ENCODE peak calls at places on chromosomes 5 and 9, in nine cellular contexts. X is breast epithelium, G is A549, E is right cardiac atrium, A is AG04450, C is retinal pigment epithelial cell, R is A673, N is BE2C, T is stomach. Q is an unnamed sample.

GRCh38 chr9:14908221-14909206 is 1.7 kb downstream of the FREM1 start:
- DNase-seq in X (no peak), G (no peak), E (no peak), A (no peak), C (no peak), R (no peak), N (no peak), T (no peak), Q (no peak)

GRCh38 chr9:105026451-105026850 is 98.5 kb upstream of the ABCA1 start:
- DNase-seq in X (no peak), G (no peak), E (no peak), A (peak), C (no peak), R (no peak), N (no peak), T (no peak), Q (peak)

GRCh38 chr5:124790261-124790894 is 43.9 kb upstream of the ZNF608 start:
- DNase-seq in X (no peak), G (peak), E (no peak), A (no peak), C (peak), R (no peak), N (no peak), T (no peak), Q (no peak)

GRCh38 chr9:35681341-35682002 is 7.7 kb downstream of the CA9 start:
- DNase-seq in X (no peak), G (no peak), E (no peak), A (no peak), C (no peak), R (no peak), N (no peak), T (no peak), Q (no peak)

GRCh38 chr5:119273391-119273839 is 82.4 kb upstream of the TNFAIP8 start:
- DNase-seq in X (no peak), G (no peak), E (peak), A (no peak), C (no peak), R (no peak), N (no peak), T (no peak), Q (peak)

GRCh38 chr5:174615986-174616500 is 108.3 kb upstream of the MSX2 start:
- DNase-seq in X (no peak), G (no peak), E (no peak), A (no peak), C (no peak), R (no peak), N (no peak), T (no peak), Q (no peak)

GRCh38 chr9:109098960-109099308 is 20.8 kb downstream of the TMEM245 start:
- DNase-seq in X (no peak), G (no peak), E (no peak), A (no peak), C (no peak), R (no peak), N (no peak), T (no peak), Q (no peak)

GRCh38 chr9:24245988-24246387 is 299.7 kb downstream of the IZUMO3 start:
- DNase-seq in X (no peak), G (peak), E (no peak), A (no peak), C (peak), R (peak), N (no peak), T (no peak), Q (peak)

GRCh38 chr5:59123595-59124561 is 541.0 kb downstream of the RAB3C start:
- DNase-seq in X (no peak), G (peak), E (no peak), A (no peak), C (no peak), R (no peak), N (no peak), T (no peak), Q (no peak)

GRCh38 chr5:151052834-151053233 is 28.0 kb downstream of the TNIP1 start:
- DNase-seq in X (no peak), G (no peak), E (no peak), A (no peak), C (no peak), R (no peak), N (no peak), T (no peak), Q (no peak)

GRCh38 chr9:98300611-98301010 is 45.2 kb upstream of the TBC1D2 start:
- DNase-seq in X (no peak), G (no peak), E (no peak), A (no peak), C (no peak), R (no peak), N (no peak), T (no peak), Q (no peak)

GRCh38 chr5:10030219-10030831 is 219.4 kb downstream of the ATPSCKMT start:
- DNase-seq in X (no peak), G (peak), E (no peak), A (no peak), C (no peak), R (peak), N (peak), T (no peak), Q (peak)

GRCh38 chr5:19388391-19388790 is 599.6 kb downstream of the CDH18 start:
- DNase-seq in X (no peak), G (no peak), E (no peak), A (no peak), C (no peak), R (no peak), N (no peak), T (no peak), Q (no peak)

GRCh38 chr5:60445427-60445826 is 254.5 kb downstream of the DEPDC1B start:
- DNase-seq in X (no peak), G (no peak), E (no peak), A (no peak), C (no peak), R (no peak), N (no peak), T (no peak), Q (no peak)

GRCh38 chr9:26540094-26540493 is 352.5 kb downstream of the CAAP1 start:
- DNase-seq in X (no peak), G (no peak), E (no peak), A (no peak), C (no peak), R (no peak), N (no peak), T (no peak), Q (no peak)

GRCh38 chr9:95880011-95880690 is 4.7 kb downstream of the ERCC6L2 start:
- DNase-seq in X (no peak), G (peak), E (no peak), A (peak), C (no peak), R (peak), N (no peak), T (no peak), Q (no peak)

GRCh38 chr5:6583049-6583880 is 49.6 kb downstream of the NSUN2 start:
- DNase-seq in X (no peak), G (no peak), E (peak), A (no peak), C (peak), R (peak), N (peak), T (peak), Q (no peak)

GRCh38 chr9:134377143-134377484 is 50.9 kb downstream of the RXRA start:
- DNase-seq in X (no peak), G (no peak), E (no peak), A (no peak), C (no peak), R (no peak), N (no peak), T (no peak), Q (no peak)

GRCh38 chr9:134381262-134381661 is 55.0 kb downstream of the RXRA start:
- DNase-seq in X (no peak), G (no peak), E (no peak), A (no peak), C (no peak), R (no peak), N (no peak), T (no peak), Q (no peak)

GRCh38 chr9:134377976-134378375 is 51.7 kb downstream of the RXRA start:
- DNase-seq in X (peak), G (peak), E (peak), A (no peak), C (no peak), R (no peak), N (peak), T (peak), Q (no peak)

GRCh38 chr9:134379774-134380431 is 53.6 kb downstream of the RXRA start:
- DNase-seq in X (no peak), G (peak), E (no peak), A (no peak), C (no peak), R (no peak), N (peak), T (no peak), Q (no peak)

DNA sequence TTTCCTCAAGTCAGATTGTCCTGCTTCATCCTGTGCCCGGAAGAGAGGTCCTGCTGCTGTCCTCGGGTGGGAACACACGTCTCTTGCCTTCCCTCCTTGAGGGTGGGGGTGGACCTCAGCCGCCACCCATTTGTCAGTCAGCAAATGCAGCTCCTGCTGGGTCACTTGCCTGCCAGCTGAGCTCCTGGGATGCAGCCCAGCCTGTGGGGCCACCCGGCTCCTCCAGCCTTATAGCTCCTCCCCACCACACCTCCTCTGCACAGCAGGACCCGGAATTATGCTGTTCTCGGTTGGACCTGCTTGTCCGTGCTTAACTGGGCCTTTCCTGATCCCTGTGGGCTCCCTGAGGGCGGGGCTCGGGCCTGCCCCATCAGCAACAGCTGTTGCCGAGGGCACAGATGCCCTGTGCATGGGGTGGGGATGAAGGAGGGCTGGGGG is 52.7 kb downstream of the RXRA start:
- DNase-seq in X (peak), G (peak), E (peak), A (no peak), C (no peak), R (peak), N (peak), T (peak), Q (no peak)
- H3K4me3 ChIP-seq in X (peak), G (peak), E (no peak), A (no peak), C (no peak), R (no peak), N (no peak), T (no peak), Q (no peak)

DNA sequence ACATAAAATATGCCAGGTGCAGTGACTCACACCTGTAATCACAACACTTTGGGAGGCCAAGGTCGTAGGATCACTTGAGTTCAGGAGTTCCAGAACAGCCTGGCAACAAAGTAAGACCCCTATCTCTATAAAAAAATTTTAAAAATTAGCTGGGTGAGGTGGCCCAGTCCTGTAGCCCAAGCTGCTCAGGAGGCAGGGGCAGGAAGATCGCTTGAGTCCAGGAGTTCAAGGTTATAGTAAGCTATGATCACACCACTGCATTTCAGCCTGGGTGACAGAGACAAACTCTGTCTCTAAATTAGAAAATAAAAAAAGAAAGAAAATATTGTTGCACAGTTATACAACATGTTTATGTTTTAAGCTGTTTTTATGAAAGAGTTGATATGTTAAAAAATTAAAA is 6.8 kb downstream of the CENPK start:
- DNase-seq in X (no peak), G (no peak), E (no peak), A (no peak), C (no peak), R (no peak), N (no peak), T (no peak), Q (no peak)
- H3K4me3 ChIP-seq in X (no peak), G (no peak), E (no peak), A (no peak), C (no peak), R (no peak), N (no peak), T (no peak), Q (no peak)

DNA sequence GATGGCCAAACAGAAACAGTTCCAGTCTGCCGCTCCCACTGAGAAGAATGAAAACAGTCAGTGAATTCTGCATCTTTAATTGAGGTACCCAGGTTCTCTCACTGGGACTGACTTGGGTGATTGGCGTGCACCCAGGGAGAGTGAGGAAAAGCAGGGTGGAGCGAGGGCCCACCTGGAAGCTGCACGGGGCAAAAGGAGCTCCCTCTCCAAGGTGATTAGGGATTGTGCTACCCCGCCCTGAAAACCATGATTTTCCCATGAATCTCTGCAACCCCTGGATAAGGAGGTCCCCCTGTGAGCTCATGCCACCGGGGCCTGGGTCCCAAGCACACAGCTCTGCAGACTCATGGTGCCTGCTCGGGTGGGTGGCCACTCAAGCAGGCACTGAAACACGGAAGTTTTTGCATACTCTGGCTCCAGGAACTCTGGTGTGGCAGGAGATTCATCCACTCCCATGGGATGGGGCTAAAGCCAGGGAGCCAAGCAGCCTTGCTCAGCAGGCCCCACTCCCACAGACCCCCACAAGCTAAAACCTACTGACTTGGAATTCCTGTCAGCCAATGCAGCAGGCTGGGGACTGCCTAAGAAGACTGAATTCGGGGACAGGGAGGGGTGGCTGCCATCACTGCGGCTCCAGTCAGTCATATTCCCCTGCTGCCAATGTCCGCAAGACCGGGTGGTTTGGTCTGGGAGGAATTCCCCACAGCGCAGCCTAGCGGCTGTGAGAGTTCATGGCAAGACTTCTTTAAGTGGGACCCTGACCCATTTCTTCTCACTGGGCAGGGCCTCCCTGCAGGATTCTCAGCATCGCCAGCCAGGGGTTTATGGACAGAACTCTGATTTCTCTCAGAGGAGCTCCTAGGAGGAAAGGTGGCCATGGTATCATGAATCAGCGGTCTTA is 652.2 kb upstream of the RGMB start:
- DNase-seq in X (no peak), G (no peak), E (no peak), A (no peak), C (no peak), R (no peak), N (no peak), T (no peak), Q (no peak)
- H3K4me3 ChIP-seq in X (no peak), G (no peak), E (no peak), A (no peak), C (no peak), R (no peak), N (no peak), T (no peak), Q (no peak)

DNA sequence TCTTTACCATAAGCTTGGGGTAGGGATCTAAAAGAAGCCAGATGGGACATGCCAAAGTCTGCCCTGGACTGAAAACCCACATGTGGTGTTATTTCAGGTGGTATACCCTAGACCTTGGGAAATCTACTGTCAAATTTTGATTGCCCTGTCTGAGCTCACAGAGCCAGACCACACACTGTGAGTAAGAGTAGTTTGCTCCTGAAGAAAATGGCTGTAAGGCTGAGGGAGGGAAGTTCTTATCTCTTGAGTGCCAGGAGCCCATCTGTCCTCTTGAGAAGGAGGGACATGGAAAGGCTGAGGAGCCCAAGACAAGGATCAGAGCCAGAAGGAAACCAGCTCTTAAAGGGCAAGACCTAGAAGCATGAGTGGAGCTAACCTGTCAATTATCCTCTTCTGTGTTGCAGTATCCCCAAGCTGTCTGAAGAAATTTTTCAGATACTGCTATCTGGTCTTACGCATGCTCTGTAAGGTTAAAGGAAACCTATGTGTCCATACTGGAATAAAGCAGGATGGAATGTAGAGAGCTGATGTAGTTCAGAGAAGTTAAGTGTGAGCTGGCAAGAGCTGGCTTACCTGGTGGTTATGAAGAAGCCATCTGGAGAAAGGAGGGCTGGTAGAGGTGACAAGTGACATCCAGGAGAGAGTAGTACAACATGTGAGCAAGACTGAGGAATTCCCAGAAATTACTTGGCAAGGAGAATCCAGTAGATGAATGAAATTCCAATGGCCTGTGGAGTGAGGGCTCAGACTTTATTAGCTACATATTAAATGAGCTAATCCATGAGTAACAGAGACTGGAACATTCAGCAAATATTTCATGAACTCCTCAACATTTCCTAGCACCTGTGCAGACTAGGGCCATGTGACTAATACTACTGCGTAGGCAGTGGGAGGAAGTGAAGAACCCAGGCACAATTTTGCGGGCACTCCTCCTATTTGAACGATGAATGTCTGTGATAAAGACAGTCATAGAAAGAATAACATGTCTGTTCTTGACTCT is 389.1 kb upstream of the KIF2A start:
- DNase-seq in X (no peak), G (peak), E (no peak), A (no peak), C (peak), R (no peak), N (no peak), T (no peak), Q (no peak)
- H3K4me3 ChIP-seq in X (no peak), G (no peak), E (no peak), A (no peak), C (no peak), R (no peak), N (no peak), T (no peak), Q (no peak)

GRCh38 chr5:56279979-56280378 is 46.8 kb upstream of the ANKRD55 start:
- DNase-seq in X (peak), G (peak), E (no peak), A (peak), C (peak), R (peak), N (no peak), T (no peak), Q (no peak)
- H3K4me3 ChIP-seq in X (no peak), G (no peak), E (no peak), A (no peak), C (no peak), R (no peak), N (no peak), T (no peak), Q (no peak)

DNA sequence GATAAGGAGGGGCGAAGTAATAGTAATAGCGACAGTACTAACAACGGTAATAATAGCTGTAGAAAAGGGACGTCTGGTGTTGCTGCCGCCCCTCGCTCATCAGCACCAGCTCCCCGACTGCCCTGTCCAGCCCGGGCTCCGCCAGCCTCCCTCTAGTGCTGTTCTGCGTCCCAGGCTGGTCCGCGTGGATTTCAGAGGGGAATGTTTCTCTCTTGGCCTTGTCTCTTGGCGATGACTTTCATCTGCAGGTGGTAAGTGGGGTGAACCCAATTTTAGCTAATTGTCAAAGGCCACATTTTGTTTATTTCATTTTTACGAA is 592 bp downstream of the SNCAIP start:
- DNase-seq in X (no peak), G (no peak), E (peak), A (no peak), C (no peak), R (peak), N (no peak), T (no peak), Q (no peak)
- H3K4me3 ChIP-seq in X (peak), G (peak), E (peak), A (peak), C (peak), R (peak), N (peak), T (peak), Q (no peak)

DNA sequence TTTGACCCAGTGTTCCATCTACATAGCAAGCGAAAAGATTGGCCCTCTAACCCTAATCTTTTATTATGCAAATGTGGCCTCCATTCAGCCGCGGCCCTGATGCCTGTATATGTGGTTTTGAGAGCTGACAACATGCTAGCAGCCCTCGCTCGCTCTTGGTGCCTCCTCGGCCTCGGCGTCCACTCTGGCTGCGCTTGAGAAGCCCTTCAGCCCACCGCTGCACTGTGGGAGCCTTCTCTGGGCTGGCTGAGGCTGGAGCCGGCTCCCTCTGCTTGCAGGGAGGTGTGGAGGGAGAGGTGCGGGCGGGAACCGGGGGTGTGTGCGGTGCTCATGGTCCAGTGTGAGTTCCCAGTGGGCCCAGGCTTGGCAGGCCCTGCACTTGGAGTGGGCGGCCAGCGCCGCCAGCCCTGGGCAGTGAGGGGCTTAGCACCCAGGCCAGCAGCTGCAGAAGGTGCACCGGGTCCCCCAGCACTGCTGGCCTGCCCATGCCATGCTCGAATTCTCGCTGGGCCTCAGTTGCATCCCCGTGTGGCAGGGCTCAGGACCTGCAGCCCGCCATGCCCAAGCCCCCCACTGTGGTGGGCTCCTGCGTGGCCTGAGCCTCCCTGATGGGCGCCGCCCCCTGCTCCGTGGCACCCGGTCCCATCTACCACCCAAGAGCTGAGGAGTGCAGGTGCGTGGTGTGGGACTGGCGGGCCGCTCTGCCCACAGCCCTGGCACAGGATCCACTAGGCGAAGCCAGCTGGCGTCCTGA is 757.5 kb upstream of the CTNND2 start:
- DNase-seq in X (no peak), G (no peak), E (no peak), A (no peak), C (no peak), R (no peak), N (no peak), T (no peak), Q (no peak)
- H3K4me3 ChIP-seq in X (no peak), G (no peak), E (no peak), A (no peak), C (no peak), R (no peak), N (no peak), T (no peak), Q (no peak)

Q was measured in NB4.